ENCODE peak calls at places on chromosomes 5 and 9, in four cellular contexts. M is IMR-90, K is mesenchymal stem cell, N is neuronal stem cell. G is an unnamed sample.

GRCh38 chr5:180642181-180643140 is 6.9 kb downstream of the FLT4 start:
- DNase-seq in M (no peak), K (no peak), N (no peak), G (no peak)

GRCh38 chr9:33375238-33375840 is 27.0 kb downstream of the AQP7 start:
- DNase-seq in N (peak; percentile 50), K (no peak), M (peak; percentile 19), G (peak; percentile 78)

GRCh38 chr5:2378976-2379375 is 372.5 kb downstream of the IRX2 start:
- DNase-seq in N (no peak), K (no peak), M (no peak), G (no peak)

GRCh38 chr9:106862946-106863740 is at the start of gene ZNF462:
- DNase-seq in M (peak; percentile 79), N (peak; percentile 47), K (peak; percentile 90), G (peak; percentile 55)

GRCh38 chr5:35306716-35307365 is 76.6 kb upstream of the PRLR start:
- DNase-seq in N (no peak), K (no peak), M (no peak), G (no peak)

GRCh38 chr5:161442471-161442870 is 104.1 kb downstream of the GABRB2 start:
- DNase-seq in M (no peak), N (no peak), K (no peak), G (no peak)

GRCh38 chr5:141604318-141604717 is 14.5 kb downstream of the DIAPH1 start:
- DNase-seq in M (peak; percentile 94), K (peak; percentile 94), N (no peak), G (peak; percentile 32)

GRCh38 chr5:162939962-162940361 is 497.4 kb upstream of the CCNG1 start:
- DNase-seq in N (no peak), K (no peak), M (no peak), G (no peak)

GRCh38 chr9:134994926-134995791 is 77.4 kb upstream of the FCN1 start:
- DNase-seq in N (no peak), M (no peak), K (no peak), G (no peak)

GRCh38 chr5:171149333-171149732 is 159.7 kb upstream of the TLX3 start:
- DNase-seq in K (peak; percentile 27), N (no peak), M (no peak), G (no peak)

GRCh38 chr9:76521244-76521673 is 62.3 kb downstream of the GCNT1 start:
- DNase-seq in N (no peak), M (no peak), K (no peak), G (no peak)

GRCh38 chr5:54758038-54758437 is 227.4 kb downstream of the ESM1 start:
- DNase-seq in N (no peak), M (peak; percentile 95), K (peak; percentile 83), G (no peak)

GRCh38 chr9:133686642-133687575 is 50.7 kb downstream of the DBH start:
- DNase-seq in M (no peak), K (no peak), N (no peak), G (no peak)

GRCh38 chr9:91101598-91102168 is 260.0 kb downstream of the AUH start:
- DNase-seq in K (no peak), N (no peak), M (no peak), G (no peak)

GRCh38 chr9:89853931-89854330 is 249.1 kb downstream of the GADD45G start:
- DNase-seq in N (no peak), M (no peak), K (no peak), G (peak; percentile 20)

GRCh38 chr5:53109041-53109435 is 519 bp downstream of the MOCS2 start:
- DNase-seq in M (no peak), N (peak; percentile 9), K (peak; percentile 44), G (no peak)

GRCh38 chr9:88996046-88997005 is 5.1 kb downstream of the S1PR3 start:
- DNase-seq in K (no peak), N (no peak), M (no peak), G (no peak)

GRCh38 chr5:149228610-149229297 is 42.9 kb upstream of the AFAP1L1 start:
- DNase-seq in M (peak; percentile 92), N (no peak), K (peak; percentile 91), G (peak; percentile 46)

GRCh38 chr5:150070277-150070638 is 16.1 kb downstream of the CSF1R start:
- DNase-seq in N (no peak), M (no peak), K (no peak), G (peak; percentile 45)

GRCh38 chr5:52727568-52727967 is 60.1 kb upstream of the ITGA1 start:
- DNase-seq in K (peak; percentile 90), N (no peak), M (peak; percentile 73), G (no peak)

GRCh38 chr5:180639743-180640300 is 9.6 kb downstream of the FLT4 start:
- DNase-seq in N (no peak), M (no peak), K (no peak), G (peak; percentile 25)

GRCh38 chr5:10018211-10018610 is 231.5 kb downstream of the ATPSCKMT start:
- DNase-seq in K (no peak), N (no peak), M (peak; percentile 33), G (no peak)

GRCh38 chr5:133873936-133874585 is 94.4 kb downstream of the C5orf15 start:
- DNase-seq in K (peak; percentile 22), M (peak; percentile 29), N (no peak), G (no peak)

GRCh38 chr5:64497390-64497789 is 8.4 kb upstream of the RGS7BP start:
- DNase-seq in K (peak; percentile 63), M (peak; percentile 28), N (peak; percentile 48), G (no peak)

GRCh38 chr5:94524841-94525697 is 93.3 kb downstream of the KIAA0825 start:
- DNase-seq in N (no peak), K (peak; percentile 36), M (peak; percentile 30), G (no peak)

GRCh38 chr9:124328285-124328684 is 70.5 kb downstream of the NEK6 start:
- DNase-seq in K (no peak), N (no peak), M (no peak), G (no peak)

GRCh38 chr5:61120534-61120933 is 41.7 kb downstream of the SMIM15 start:
- DNase-seq in K (no peak), M (peak; percentile 22), N (no peak), G (no peak)

GRCh38 chr5:73947876-73948275 is 321.9 kb downstream of the ARHGEF28 start:
- DNase-seq in M (no peak), K (no peak), N (no peak), G (no peak)
- H2BK15ac ChIP-seq in M (no peak overlapping the region), K (no peak overlapping the region), N (no peak overlapping the region), G (no peak overlapping the region)

GRCh38 chr9:38068616-38068865 is 486 bp downstream of the SHB start:
- DNase-seq in M (peak; percentile 59), N (no peak), K (peak; percentile 69), G (no peak)
- H2BK15ac ChIP-seq in M (no peak overlapping the region), N (no peak overlapping the region), K (peak overlapping the region; percentile 94), G (no peak overlapping the region)

GRCh38 chr5:173641171-173641570 is 24.7 kb upstream of the BOD1 start:
- DNase-seq in N (no peak), K (no peak), M (no peak), G (no peak)

GRCh38 chr5:173637340-173637739 is 20.9 kb upstream of the BOD1 start:
- DNase-seq in M (no peak), K (no peak), N (no peak), G (no peak)

GRCh38 chr5:173640166-173640804 is 23.8 kb upstream of the BOD1 start:
- DNase-seq in M (no peak), N (no peak), K (no peak), G (peak; percentile 19)

GRCh38 chr5:173638631-173639030 is 22.2 kb upstream of the BOD1 start:
- DNase-seq in N (no peak), K (no peak), M (no peak), G (peak; percentile 18)

GRCh38 chr5:173638126-173638525 is 21.7 kb upstream of the BOD1 start:
- DNase-seq in M (no peak), N (no peak), K (no peak), G (peak; percentile 8)
- H2BK15ac ChIP-seq in M (no peak overlapping the region), N (no peak overlapping the region), K (no peak overlapping the region), G (no peak overlapping the region)

GRCh38 chr5:173691931-173692330 is 75.5 kb upstream of the BOD1 start:
- DNase-seq in M (no peak), K (no peak), N (no peak), G (no peak)
- H2BK15ac ChIP-seq in M (no peak overlapping the region), K (no peak overlapping the region), N (no peak overlapping the region), G (no peak overlapping the region)

GRCh38 chr5:147882586-147883313 is 4.2 kb downstream of the SCGB3A2 start:
- DNase-seq in K (no peak), M (no peak), N (no peak), G (no peak)
- H2BK15ac ChIP-seq in K (no peak overlapping the region), M (no peak overlapping the region), N (no peak overlapping the region), G (no peak overlapping the region)

DNA sequence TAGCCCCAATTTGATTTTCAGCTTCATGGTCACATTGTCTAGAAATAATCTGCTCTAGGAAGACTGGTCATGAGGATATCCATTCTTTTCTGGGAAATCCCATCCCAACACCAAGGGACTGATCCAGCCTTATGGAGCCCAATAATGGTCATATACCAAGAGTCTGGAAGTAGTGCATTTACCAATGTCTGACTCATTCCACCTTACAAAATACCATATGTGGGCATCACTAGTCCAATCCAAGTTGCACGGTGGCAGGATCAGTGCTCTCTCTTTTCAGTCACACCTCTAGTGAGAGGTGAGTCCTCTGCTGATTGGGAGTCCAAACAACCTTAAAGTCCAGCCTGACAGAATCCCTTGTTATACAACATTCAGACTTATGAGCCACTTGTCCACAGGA is 73.7 kb downstream of the FEM1C start:
- DNase-seq in N (no peak), M (no peak), K (no peak), G (no peak)
- H2BK15ac ChIP-seq in N (no peak overlapping the region), M (no peak overlapping the region), K (no peak overlapping the region), G (no peak overlapping the region)